ENCODE peak calls at places on chromosomes 13 and 19, in nine cellular contexts. Z, L, M, T, Y, I, H, J and N are unnamed samples.

GRCh38 chr19:22532388-22533310 is 101.5 kb upstream of the ZNF492 start:
- DNase-seq in Z (peak; percentile 99), T (no peak), Y (no peak), J (no peak), I (peak; percentile 73), L (peak; percentile 86), H (no peak), M (no peak), N (no peak)

GRCh38 chr13:55244991-55245644 is 1895.6 kb upstream of the PRR20A start:
- DNase-seq in Z (peak; percentile 23), M (no peak), J (no peak), L (no peak), T (peak; percentile 84), Y (no peak), H (no peak), I (no peak), N (no peak)

GRCh38 chr13:114002009-114002544 is 28.2 kb upstream of the C13orf46 start:
- DNase-seq in J (no peak), H (no peak), L (no peak), T (no peak), Y (no peak), Z (no peak), I (no peak), M (no peak), N (no peak)

GRCh38 chr13:24251525-24251924 is 57.9 kb upstream of the C1QTNF9 start:
- DNase-seq in M (peak; percentile 44), I (no peak), T (no peak), H (no peak), Y (peak; percentile 71), Z (peak; percentile 31), L (no peak), J (no peak), N (no peak)

GRCh38 chr19:27738569-27739193 is 1474.3 kb downstream of the UQCRFS1 start:
- DNase-seq in Y (no peak), H (peak; percentile 4), L (no peak), I (peak; percentile 7), J (no peak), Z (no peak), T (no peak), M (no peak), N (no peak)

GRCh38 chr19:44552324-44552723 is 22.8 kb upstream of the CEACAM20 start:
- DNase-seq in J (no peak), H (peak; percentile 82), M (peak; percentile 27), T (peak; percentile 96), Y (peak; percentile 49), L (no peak), Z (no peak), I (no peak), N (peak; percentile 34)

GRCh38 chr19:45200614-45201013 is 22.0 kb downstream of the BLOC1S3 start:
- DNase-seq in H (no peak), Y (no peak), L (no peak), M (no peak), I (no peak), Z (no peak), T (peak; percentile 86), J (peak; percentile 25), N (no peak)

GRCh38 chr13:33644607-33645543 is 173.1 kb upstream of the RFC3 start:
- DNase-seq in Y (no peak), I (no peak), M (no peak), T (no peak), L (no peak), J (no peak), H (no peak), Z (peak; percentile 26), N (no peak)

GRCh38 chr19:56974554-56975207 is 134.2 kb upstream of the PEG3 start:
- DNase-seq in I (no peak), M (no peak), T (no peak), H (no peak), L (no peak), J (no peak), Y (no peak), Z (no peak), N (no peak)

GRCh38 chr19:13849991-13850909 is 26.7 kb upstream of the NANOS3 start:
- DNase-seq in I (peak; percentile 82), T (peak; percentile 91), Z (peak; percentile 86), H (peak; percentile 87), M (peak; percentile 75), Y (peak; percentile 85), J (no peak), L (no peak), N (peak; percentile 70)

GRCh38 chr19:6774821-6775707 is 2.6 kb downstream of the VAV1 start:
- DNase-seq in Z (peak; percentile 51), T (no peak), Y (no peak), J (no peak), I (no peak), M (no peak), L (no peak), H (no peak), N (no peak)

GRCh38 chr13:101681834-101682233 is 229.4 kb downstream of the ITGBL1 start:
- DNase-seq in M (no peak), Y (no peak), J (no peak), L (no peak), Z (no peak), T (no peak), I (no peak), H (no peak), N (no peak)

GRCh38 chr19:6723108-6723618 is 2.7 kb upstream of the C3 start:
- DNase-seq in T (peak; percentile 67), Y (no peak), I (peak; percentile 65), M (no peak), L (no peak), H (no peak), J (no peak), Z (peak; percentile 85), N (no peak)

GRCh38 chr13:58955546-58956385 is 1208.0 kb downstream of the DIAPH3 start:
- DNase-seq in I (no peak), J (no peak), L (no peak), M (no peak), T (no peak), Z (no peak), Y (no peak), H (no peak), N (no peak)

GRCh38 chr19:31127132-31127967 is 221.9 kb downstream of the TSHZ3 start:
- DNase-seq in H (no peak), L (no peak), M (no peak), Z (no peak), I (peak; percentile 53), T (peak; percentile 64), J (peak; percentile 26), Y (no peak), N (peak; percentile 81)

GRCh38 chr13:71871844-71872243 is 4.8 kb upstream of the DACH1 start:
- DNase-seq in M (no peak), I (no peak), J (no peak), Z (no peak), L (no peak), H (no peak), T (no peak), Y (no peak), N (no peak)

GRCh38 chr19:52695996-52696395 is 38.8 kb downstream of the ZNF611 start:
- DNase-seq in H (no peak), T (no peak), M (no peak), Y (no peak), L (no peak), J (no peak), Z (no peak), I (no peak), N (peak; percentile 6)

GRCh38 chr19:16381756-16382401 is 57.3 kb downstream of the KLF2 start:
- DNase-seq in H (no peak), Y (no peak), J (no peak), Z (peak; percentile 52), L (peak; percentile 90), I (peak; percentile 83), M (no peak), T (no peak), N (peak; percentile 82)

GRCh38 chr13:46173656-46174055 is 8.3 kb downstream of the LCP1 start:
- DNase-seq in L (no peak), T (no peak), M (no peak), I (no peak), H (no peak), Z (no peak), Y (peak; percentile 46), J (no peak), N (no peak)

GRCh38 chr13:50274181-50274580 is 258.9 kb downstream of the KCNRG start:
- DNase-seq in J (no peak), L (no peak), Z (no peak), I (no peak), Y (no peak), H (no peak), T (no peak), M (no peak), N (no peak)

GRCh38 chr19:19040417-19040816 is 7.0 kb downstream of the ARMC6 start:
- DNase-seq in Z (peak; percentile 90), M (no peak), J (no peak), L (peak; percentile 27), I (peak; percentile 82), T (no peak), H (no peak), Y (no peak), N (peak; percentile 49)

GRCh38 chr19:56273563-56274117 is 1.1 kb downstream of the EDDM13 start:
- DNase-seq in J (peak; percentile 14), Z (no peak), Y (no peak), L (no peak), M (no peak), H (no peak), I (no peak), T (no peak), N (peak; percentile 12)

GRCh38 chr19:34409189-34410164 is 5.3 kb downstream of the PDCD2L start:
- DNase-seq in M (no peak), Y (no peak), H (no peak), J (no peak), I (no peak), L (no peak), Z (no peak), T (no peak), N (no peak)

GRCh38 chr19:42571136-42571535 is 23.6 kb downstream of the CEACAM8 start:
- DNase-seq in L (no peak), M (no peak), Y (no peak), I (no peak), Z (no peak), J (no peak), T (no peak), H (no peak), N (no peak)

GRCh38 chr19:41744850-41745249 is 10.5 kb upstream of the CEACAM6 start:
- DNase-seq in I (no peak), Z (no peak), T (no peak), M (no peak), L (no peak), Y (no peak), J (no peak), H (no peak), N (no peak)

GRCh38 chr13:65508745-65509144 is 1721.4 kb downstream of the PCDH9 start:
- DNase-seq in M (no peak), J (no peak), I (no peak), L (no peak), Z (no peak), Y (no peak), T (no peak), H (no peak), N (no peak)

GRCh38 chr13:21999666-22000065 is 328.8 kb downstream of the FGF9 start:
- DNase-seq in J (no peak), Z (no peak), T (no peak), L (no peak), I (no peak), Y (no peak), M (no peak), H (no peak), N (no peak)

GRCh38 chr19:49590971-49591730 is at the start of gene PRR12:
- DNase-seq in T (peak; percentile 89), J (no peak), M (peak; percentile 61), Y (peak; percentile 79), L (no peak), I (peak; percentile 71), H (peak; percentile 86), Z (peak; percentile 68), N (peak; percentile 92)

GRCh38 chr19:55259540-55260210 is 858 bp upstream of the PPP6R1 start:
- DNase-seq in J (no peak), L (no peak), M (no peak), H (peak; percentile 58), T (peak; percentile 67), I (no peak), Z (no peak), Y (no peak), N (no peak)

GRCh38 chr13:51957377-51958216 is 53.7 kb downstream of the ATP7B start:
- DNase-seq in T (no peak), Z (no peak), I (no peak), J (no peak), Y (no peak), M (no peak), L (no peak), H (no peak), N (no peak)

GRCh38 chr19:54462713-54463530 is 656 bp downstream of the LENG9 start:
- DNase-seq in L (no peak), H (peak; percentile 79), Z (peak; percentile 83), T (peak; percentile 91), Y (peak; percentile 73), J (no peak), I (peak; percentile 75), M (peak; percentile 37), N (peak; percentile 57)